ENCODE peak calls at places on chromosomes 1 and 21, in eight cellular contexts. I, P, E, G, X, U, H and K are unnamed samples.

GRCh38 chr1:205950280-205950679 is 7.0 kb upstream of the SLC26A9 start:
- DNase-seq in I (peak; percentile 76), P (peak; percentile 25), E (peak; percentile 48), G (no peak), X (peak; percentile 68), U (no peak), H (no peak), K (no peak)

GRCh38 chr1:80050085-80050484 is 1043.6 kb upstream of the ADGRL4 start:
- DNase-seq in I (no peak), P (no peak), E (no peak), G (no peak), X (no peak), U (no peak), H (no peak), K (no peak)

GRCh38 chr1:233005703-233006102 is 55.3 kb downstream of the NTPCR start:
- DNase-seq in I (no peak), P (no peak), E (no peak), G (no peak), X (peak; percentile 23), U (no peak), H (no peak), K (no peak)

GRCh38 chr1:204072951-204073836 is at the start of gene SOX13:
- DNase-seq in I (peak; percentile 91), P (peak; percentile 90), E (peak; percentile 91), G (peak; percentile 87), X (peak; percentile 94), U (peak; percentile 96), H (peak; percentile 91), K (peak; percentile 86)

GRCh38 chr21:44487831-44488230 is 32.5 kb downstream of the LRRC3 start:
- DNase-seq in I (no peak), P (peak; percentile 21), E (no peak), G (no peak), X (no peak), U (peak; percentile 72), H (no peak), K (peak; percentile 58)

GRCh38 chr1:168637350-168637991 is 61.1 kb downstream of the XCL1 start:
- DNase-seq in I (peak; percentile 67), P (peak; percentile 38), E (no peak), G (no peak), X (peak; percentile 57), U (peak; percentile 71), H (no peak), K (no peak)

GRCh38 chr1:45354838-45355237 is 14.6 kb upstream of the MUTYH start:
- DNase-seq in I (no peak), P (no peak), E (no peak), G (no peak), X (no peak), U (no peak), H (no peak), K (no peak)

GRCh38 chr1:24295547-24295946 is 23.6 kb upstream of the GRHL3 start:
- DNase-seq in I (no peak), P (no peak), E (no peak), G (no peak), X (no peak), U (no peak), H (no peak), K (no peak)

GRCh38 chr1:162177126-162177525 is 107.6 kb downstream of the NOS1AP start:
- DNase-seq in I (peak; percentile 33), P (no peak), E (no peak), G (no peak), X (no peak), U (no peak), H (no peak), K (no peak)

GRCh38 chr1:86419277-86419903 is 4.6 kb upstream of the CLCA2 start:
- DNase-seq in I (peak; percentile 71), P (peak; percentile 62), E (no peak), G (peak; percentile 43), X (peak; percentile 61), U (peak; percentile 14), H (peak; percentile 61), K (no peak)

GRCh38 chr1:67721650-67722291 is 36.8 kb downstream of the GADD45A start:
- DNase-seq in I (no peak), P (no peak), E (no peak), G (no peak), X (no peak), U (peak; percentile 56), H (no peak), K (no peak)

GRCh38 chr1:58592521-58593134 is 15.6 kb upstream of the TACSTD2 start:
- DNase-seq in I (peak; percentile 98), P (peak; percentile 94), E (peak; percentile 90), G (peak; percentile 79), X (peak; percentile 90), U (peak; percentile 56), H (no peak), K (no peak)

DNA sequence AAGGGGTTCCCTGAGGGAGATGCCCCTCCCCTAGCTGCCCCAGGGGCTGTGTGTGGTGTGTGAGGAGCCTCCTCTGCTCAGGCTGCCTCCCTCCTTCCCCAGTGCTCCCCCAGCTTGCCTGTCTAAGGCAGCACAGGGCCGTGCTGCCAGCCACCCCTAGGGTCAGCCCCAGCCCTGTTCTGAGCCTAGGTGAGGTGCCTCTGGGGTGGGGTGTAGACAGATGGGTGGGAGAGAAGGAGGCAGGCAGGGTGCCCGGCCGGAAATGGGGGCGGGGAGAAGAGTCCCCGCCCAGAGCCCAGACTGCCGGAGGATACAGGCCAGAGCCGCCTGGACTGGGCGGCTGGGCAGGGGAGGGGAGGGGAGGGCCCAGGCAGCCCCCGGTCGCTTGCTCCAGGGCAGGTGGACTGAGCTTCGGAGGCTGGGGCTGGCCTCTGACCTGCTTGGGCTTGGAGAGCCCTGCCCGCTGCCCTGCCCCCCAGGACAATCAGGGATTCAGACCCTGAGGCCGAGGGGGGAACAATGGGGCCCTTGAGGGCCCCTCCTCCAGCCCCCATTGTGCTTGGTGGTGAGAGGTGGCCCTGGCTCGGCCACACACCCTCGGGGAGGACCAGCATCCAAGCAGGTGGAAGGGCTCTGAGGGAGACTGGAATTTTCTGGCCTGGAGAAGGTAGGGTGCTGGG is at the start of gene GJC2:
- DNase-seq in I (no peak), P (peak; percentile 27), E (peak; percentile 62), G (no peak), X (peak; percentile 53), U (peak; percentile 30), H (no peak), K (no peak)
- H3K4me3 ChIP-seq in I (peak within 1 kb of the TSS; percentile 8), P (peak within 1 kb of the TSS; percentile 40), E (no peak within 1 kb of the TSS), G (no peak within 1 kb of the TSS), X (no peak within 1 kb of the TSS), U (no peak within 1 kb of the TSS), H (no peak within 1 kb of the TSS), K (no peak within 1 kb of the TSS)

GRCh38 chr1:158998037-158998780 is 11.5 kb upstream of the IFI16 start:
- DNase-seq in I (no peak), P (no peak), E (no peak), G (no peak), X (no peak), U (no peak), H (no peak), K (no peak)
- H3K4me3 ChIP-seq in I (no peak overlapping the region), P (no peak overlapping the region), E (peak overlapping the region; percentile 49), G (no peak overlapping the region), X (no peak overlapping the region), U (no peak overlapping the region), H (peak overlapping the region; percentile 51), K (no peak overlapping the region)

GRCh38 chr1:198681247-198681646 is 42.4 kb downstream of the PTPRC start:
- DNase-seq in I (no peak), P (no peak), E (no peak), G (no peak), X (peak; percentile 41), U (no peak), H (no peak), K (no peak)
- H3K4me3 ChIP-seq in I (no peak overlapping the region), P (no peak overlapping the region), E (no peak overlapping the region), G (no peak overlapping the region), X (no peak overlapping the region), U (no peak overlapping the region), H (no peak overlapping the region), K (peak overlapping the region; percentile 5)

GRCh38 chr1:227945891-227946623 is 1.7 kb downstream of the WNT9A start:
- DNase-seq in I (peak; percentile 84), P (peak; percentile 74), E (peak; percentile 73), G (peak; percentile 74), X (peak; percentile 32), U (peak; percentile 31), H (peak; percentile 80), K (peak; percentile 88)

GRCh38 chr1:227944066-227944930 is 3.4 kb downstream of the WNT9A start:
- DNase-seq in I (no peak), P (peak; percentile 31), E (peak; percentile 36), G (no peak), X (no peak), U (no peak), H (peak; percentile 45), K (peak; percentile 59)

GRCh38 chr1:227943354-227943753 is 4.4 kb downstream of the WNT9A start:
- DNase-seq in I (no peak), P (no peak), E (no peak), G (no peak), X (no peak), U (no peak), H (peak; percentile 23), K (peak; percentile 33)

GRCh38 chr1:227946624-227947424 is 908 bp downstream of the WNT9A start:
- DNase-seq in I (peak; percentile 85), P (peak; percentile 63), E (peak; percentile 67), G (peak; percentile 82), X (peak; percentile 71), U (peak; percentile 84), H (peak; percentile 84), K (peak; percentile 91)

DNA sequence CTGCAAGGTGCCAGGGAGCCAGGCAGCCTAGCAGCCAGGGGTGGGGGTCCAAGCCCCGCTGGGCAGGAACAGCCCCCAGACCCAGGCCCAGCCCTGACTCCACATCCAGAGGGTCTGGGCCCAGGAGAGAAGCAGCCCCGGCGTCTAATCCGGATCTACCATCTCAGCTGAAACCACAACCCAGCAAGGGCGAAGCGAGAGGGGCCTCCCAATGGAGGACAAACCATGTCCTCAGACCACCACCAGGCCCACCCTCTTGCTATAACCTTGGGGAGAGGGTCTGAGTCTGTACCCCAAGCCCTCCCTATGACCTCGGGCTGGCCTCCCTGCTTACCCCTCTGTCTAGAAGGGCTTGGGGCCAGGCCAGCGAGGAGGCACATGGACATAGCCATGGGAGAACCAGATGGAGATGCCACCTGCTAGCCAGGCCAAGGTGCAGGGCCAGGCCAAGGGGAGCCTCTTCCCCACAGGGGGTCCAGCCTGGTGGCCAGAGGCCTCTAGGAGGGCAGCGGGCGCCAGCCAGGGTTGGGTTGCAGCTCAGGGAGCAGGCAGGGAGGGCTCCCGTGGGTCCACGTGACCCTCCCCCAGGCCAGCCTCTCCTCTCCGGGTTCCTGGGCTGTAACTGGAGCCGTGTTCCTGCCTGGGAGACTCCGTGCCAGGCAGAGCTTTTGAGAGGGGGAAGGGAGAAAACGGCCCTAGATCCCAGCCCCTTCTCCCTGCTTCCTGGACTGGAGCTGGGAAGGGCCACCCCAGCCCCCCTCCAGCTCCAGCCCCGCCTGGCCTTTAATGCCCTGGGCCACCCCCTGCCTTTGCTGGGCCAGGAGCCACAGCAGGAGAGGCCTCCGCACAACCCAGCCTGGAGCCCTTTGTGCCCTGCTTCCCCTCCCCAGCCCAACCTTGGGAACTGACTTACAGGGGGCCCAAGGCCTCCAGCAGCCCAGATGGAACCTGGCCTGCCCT is 2.5 kb downstream of the WNT9A start:
- DNase-seq in I (no peak), P (no peak), E (no peak), G (no peak), X (no peak), U (no peak), H (peak; percentile 43), K (peak; percentile 74)
- H3K4me3 ChIP-seq in I (no peak overlapping the region), P (no peak overlapping the region), E (no peak overlapping the region), G (no peak overlapping the region), X (no peak overlapping the region), U (no peak overlapping the region), H (no peak overlapping the region), K (no peak overlapping the region)